ENCODE peak calls at places on chromosomes 4 and X, in seven cellular contexts. X, U, H, M, T, F and P are unnamed samples. For H3K36me3 and H3K27me3, the result is how much of the 10 kb centered on the place peaks cover.

GRCh38 chr4:20253799-20254409 is 2.2 kb downstream of the SLIT2 start:
- DNase-seq in F (no peak), U (peak), T (peak), H (peak), X (peak), M (no peak), P (peak)

GRCh38 chrX:123731258-123731986 is 1.4 kb downstream of the THOC2 start:
- DNase-seq in M (no peak), U (no peak), H (no peak), F (peak), X (no peak), T (no peak), P (no peak)

GRCh38 chrX:39499996-39500395 is 597.8 kb downstream of the BCOR start:
- DNase-seq in F (no peak), H (no peak), T (no peak), X (no peak), U (no peak), M (no peak), P (no peak)

GRCh38 chr4:138828926-138829325 is 186.7 kb upstream of the NOCT start:
- DNase-seq in F (no peak), M (no peak), X (no peak), H (no peak), U (no peak), T (no peak), P (no peak)

GRCh38 chr4:151850751-151851150 is 89.9 kb upstream of the GATB start:
- DNase-seq in X (no peak), U (no peak), T (no peak), M (no peak), H (no peak), F (no peak), P (no peak)

GRCh38 chr4:145177906-145178538 is 2.4 kb downstream of the OTUD4 start:
- DNase-seq in M (no peak), T (no peak), F (no peak), U (no peak), X (no peak), H (no peak), P (no peak)

GRCh38 chrX:55119712-55120111 is 30.9 kb downstream of the PAGE2 start:
- DNase-seq in T (no peak), H (no peak), U (no peak), M (no peak), X (no peak), F (no peak), P (no peak)

GRCh38 chr4:25810815-25811690 is 51.7 kb downstream of the SEL1L3 start:
- DNase-seq in X (no peak), H (no peak), T (no peak), M (no peak), U (no peak), F (no peak), P (no peak)

GRCh38 chr4:82998898-82999297 is 11.7 kb downstream of the LIN54 start:
- DNase-seq in H (no peak), X (no peak), F (no peak), T (no peak), U (no peak), M (no peak), P (no peak)

GRCh38 chr4:34771632-34772031 is 1472.7 kb downstream of the ARAP2 start:
- DNase-seq in F (no peak), U (no peak), M (no peak), X (no peak), T (no peak), H (no peak), P (no peak)

GRCh38 chrX:103488332-103488731 is 31.0 kb downstream of the RAB40A start:
- DNase-seq in X (no peak), F (no peak), M (peak), H (no peak), U (no peak), T (no peak), P (no peak)

GRCh38 chrX:46444011-46444410 is 101.2 kb downstream of the ZNF674 start:
- DNase-seq in M (peak), U (no peak), X (no peak), H (no peak), T (no peak), F (no peak), P (no peak)

GRCh38 chrX:67613366-67613765 is 69.5 kb downstream of the AR start:
- DNase-seq in M (no peak), T (no peak), F (no peak), X (no peak), H (no peak), U (no peak), P (no peak)

GRCh38 chr4:187378441-187378840 is 617.1 kb upstream of the ZFP42 start:
- DNase-seq in M (no peak), X (no peak), H (no peak), T (no peak), U (no peak), F (no peak), P (no peak)

GRCh38 chr4:112898357-112899141 is 150.9 kb upstream of the ANK2 start:
- DNase-seq in U (no peak), X (no peak), F (no peak), M (no peak), H (no peak), T (no peak), P (no peak)

GRCh38 chrX:46649421-46650260 is 76.1 kb downstream of the CHST7 start:
- DNase-seq in X (no peak), U (peak), F (no peak), T (peak), H (peak), M (no peak), P (no peak)

GRCh38 chrX:49176421-49177326 is 5.0 kb downstream of the PLP2 start:
- DNase-seq in X (no peak), H (no peak), T (no peak), U (no peak), F (peak), M (no peak), P (no peak)

DNA sequence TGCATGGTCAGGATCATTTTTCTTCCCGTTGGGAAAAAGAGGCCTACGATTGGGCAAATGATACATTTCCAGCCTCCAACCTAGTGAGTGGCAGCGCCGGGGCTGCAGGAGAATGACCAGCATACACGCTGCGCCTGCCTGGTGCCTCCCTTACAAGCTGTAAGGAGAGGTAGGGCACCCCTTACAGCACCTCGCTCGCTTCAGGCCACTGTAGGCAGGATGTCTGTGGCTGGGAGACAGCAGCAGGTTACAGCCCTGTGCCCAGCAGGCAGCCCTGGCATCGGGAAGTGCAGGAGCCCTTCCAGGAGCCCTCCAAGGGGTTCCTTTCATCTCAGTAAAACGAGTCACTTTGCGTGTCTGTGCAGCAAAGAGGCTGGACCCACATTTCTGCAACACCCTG is 88.4 kb downstream of the EVC start:
- DNase-seq in M (no peak), F (no peak), H (no peak), U (no peak), X (peak), T (no peak), P (no peak)
- H3K36me3 ChIP-seq in M (under half), F (under half), H (under half), U (under half), X (half or more), T (under half), P (under half)

GRCh38 chrX:153690466-153690865 is 2.7 kb downstream of the SLC6A8 start:
- DNase-seq in H (no peak), T (no peak), M (no peak), F (no peak), U (no peak), X (no peak), P (no peak)

GRCh38 chrX:153688071-153688470 is 345 bp downstream of the SLC6A8 start:
- DNase-seq in M (no peak), T (no peak), X (no peak), U (no peak), H (no peak), F (no peak), P (no peak)

GRCh38 chrX:153688900-153689590 is 1.3 kb downstream of the SLC6A8 start:
- DNase-seq in U (no peak), X (no peak), F (no peak), T (no peak), M (no peak), H (no peak), P (no peak)

GRCh38 chrX:153688534-153688899 is 791 bp downstream of the SLC6A8 start:
- DNase-seq in U (no peak), M (no peak), H (no peak), F (no peak), X (no peak), T (no peak), P (no peak)

DNA sequence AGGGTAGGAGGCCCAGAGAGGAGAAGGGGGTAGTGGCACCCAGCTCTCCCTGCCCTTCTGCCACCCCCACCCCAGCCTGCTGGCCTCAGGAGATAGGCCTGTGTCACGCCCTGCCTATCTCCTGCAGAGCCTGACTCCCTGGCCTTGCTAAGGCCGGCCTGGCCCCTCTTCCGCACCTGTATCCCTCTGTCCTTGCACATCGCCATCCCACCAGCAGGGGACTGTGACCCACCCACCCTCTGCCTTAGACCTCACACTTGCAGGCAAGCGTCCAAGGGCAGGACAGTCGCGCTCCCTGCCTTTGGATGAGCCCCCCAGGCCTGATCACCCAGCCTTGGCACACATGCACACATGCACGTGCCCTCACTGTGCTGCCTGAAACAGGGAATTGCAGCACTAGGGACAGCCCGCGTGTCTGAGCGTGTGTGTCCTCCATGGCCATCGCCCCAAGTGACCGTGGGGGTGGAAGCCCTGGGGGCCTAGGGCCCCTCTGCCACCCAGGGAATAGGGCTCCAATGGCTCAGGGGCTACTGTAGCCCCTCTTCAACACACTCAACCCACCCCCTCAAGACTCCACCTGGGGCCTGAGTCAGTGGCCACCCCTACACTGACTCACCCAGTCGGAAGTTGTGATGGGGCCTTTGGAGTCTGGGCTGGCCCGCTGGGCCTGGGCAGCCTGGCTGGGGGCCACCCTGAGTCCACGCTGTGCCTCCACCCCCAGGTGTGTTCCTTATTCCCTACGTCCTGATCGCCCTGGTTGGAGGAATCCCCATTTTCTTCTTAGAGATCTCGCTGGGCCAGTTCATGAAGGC is 2.1 kb downstream of the SLC6A8 start:
- DNase-seq in T (peak), H (no peak), U (no peak), F (no peak), X (no peak), M (no peak), P (no peak)
- H3K4me3 ChIP-seq in T (no peak), H (no peak), U (peak), F (no peak), X (peak), M (peak), P (no peak)

GRCh38 chr4:3830774-3831528 is 64.8 kb downstream of the ADRA2C start:
- DNase-seq in H (no peak), X (no peak), T (no peak), M (no peak), U (peak), F (no peak), P (no peak)

GRCh38 chr4:3829211-3829953 is 63.2 kb downstream of the ADRA2C start:
- DNase-seq in T (no peak), H (no peak), X (no peak), F (no peak), U (peak), M (no peak), P (no peak)

GRCh38 chr4:3828546-3828945 is 62.4 kb downstream of the ADRA2C start:
- DNase-seq in X (no peak), H (no peak), F (no peak), M (no peak), T (no peak), U (peak), P (no peak)

GRCh38 chr4:3831529-3832150 is 65.5 kb downstream of the ADRA2C start:
- DNase-seq in T (no peak), F (no peak), U (peak), M (no peak), X (no peak), H (no peak), P (no peak)

GRCh38 chr4:3829954-3830773 is 64.0 kb downstream of the ADRA2C start:
- DNase-seq in H (no peak), X (no peak), U (peak), M (no peak), F (no peak), T (no peak), P (no peak)
- H3K27me3 ChIP-seq in H (under half), X (under half), U (under half), M (under half), F (under half), T (under half), P (under half)

DNA sequence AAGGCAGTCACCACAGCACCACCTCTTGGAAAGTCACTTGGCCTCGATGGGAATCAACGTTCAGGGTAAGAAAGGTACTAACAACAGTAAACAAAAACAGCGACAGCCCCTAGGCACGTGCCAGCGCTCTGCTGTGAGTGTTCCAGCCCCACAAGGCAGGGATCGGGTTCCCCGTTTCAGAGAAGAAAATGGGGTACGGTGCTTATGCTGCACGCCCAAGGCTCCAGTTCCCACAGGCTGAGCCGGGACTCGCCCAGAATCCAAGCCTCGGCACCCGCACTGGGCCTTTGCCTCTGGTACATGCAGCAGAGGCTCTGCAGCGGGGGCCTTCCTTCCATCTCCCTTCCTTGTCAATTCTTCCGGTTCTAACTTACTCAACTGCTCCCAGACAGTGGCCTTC is 37.3 kb downstream of the WDR1 start:
- DNase-seq in X (peak), H (no peak), F (no peak), T (no peak), M (no peak), U (no peak), P (no peak)
- H3K36me3 ChIP-seq in X (half or more), H (under half), F (under half), T (under half), M (half or more), U (half or more), P (half or more)

GRCh38 chr4:95249402-95250043 is 299.2 kb downstream of the UNC5C start:
- DNase-seq in X (no peak), T (no peak), H (no peak), M (no peak), F (no peak), U (no peak), P (no peak)
- H3K4me3 ChIP-seq in X (no peak), T (no peak), H (no peak), M (no peak), F (no peak), U (no peak), P (no peak)

GRCh38 chrX:108735680-108736508 is 469 bp downstream of the IRS4 start:
- DNase-seq in X (no peak), U (no peak), T (no peak), F (no peak), H (no peak), M (no peak), P (no peak)

GRCh38 chrX:108732630-108733321 is 3.6 kb downstream of the IRS4 start:
- DNase-seq in U (peak), T (no peak), F (no peak), X (no peak), H (no peak), M (no peak), P (no peak)

GRCh38 chrX:108736509-108737479 is at the start of gene IRS4:
- DNase-seq in M (no peak), U (peak), X (no peak), H (no peak), F (no peak), T (no peak), P (no peak)

GRCh38 chrX:108735087-108735679 is 1.2 kb downstream of the IRS4 start:
- DNase-seq in U (peak), X (no peak), M (no peak), F (no peak), H (no peak), T (no peak), P (no peak)

GRCh38 chrX:108734426-108734825 is 1.9 kb downstream of the IRS4 start:
- DNase-seq in T (no peak), H (no peak), M (no peak), F (no peak), X (no peak), U (no peak), P (no peak)
- H3K27me3 ChIP-seq in T (under half), H (half or more), M (under half), F (under half), X (under half), U (half or more), P (under half)

GRCh38 chr4:1375761-1376322 is 28.8 kb downstream of the UVSSA start:
- DNase-seq in H (no peak), U (peak), M (no peak), F (no peak), X (no peak), T (peak), P (no peak)
- H3K36me3 ChIP-seq in H (under half), U (under half), M (under half), F (under half), X (under half), T (under half), P (under half)

GRCh38 chr4:101009471-101009870 is 337.9 kb downstream of the PPP3CA start:
- DNase-seq in X (no peak), M (no peak), F (no peak), U (no peak), H (no peak), T (no peak), P (no peak)
- H3K4me3 ChIP-seq in X (no peak), M (no peak), F (no peak), U (no peak), H (no peak), T (no peak), P (no peak)

GRCh38 chr4:185020293-185020808 is 2.1 kb downstream of the HELT start:
- DNase-seq in X (no peak), U (no peak), F (no peak), T (no peak), M (no peak), H (no peak), P (no peak)
- H3K27me3 ChIP-seq in X (under half), U (half or more), F (half or more), T (under half), M (under half), H (half or more), P (under half)

GRCh38 chr4:3512279-3512678 is 19.9 kb downstream of the LRPAP1 start:
- DNase-seq in X (peak), U (peak), T (no peak), F (no peak), M (no peak), H (no peak), P (no peak)

GRCh38 chr4:3512719-3513118 is 19.5 kb downstream of the LRPAP1 start:
- DNase-seq in M (no peak), F (no peak), T (no peak), U (peak), H (no peak), X (no peak), P (no peak)

GRCh38 chr4:3508542-3508941 is 23.7 kb downstream of the LRPAP1 start:
- DNase-seq in X (no peak), M (no peak), H (no peak), U (no peak), T (no peak), F (no peak), P (no peak)

GRCh38 chr4:3511187-3511586 is 21.0 kb downstream of the LRPAP1 start:
- DNase-seq in F (no peak), X (no peak), U (no peak), T (no peak), M (no peak), H (no peak), P (no peak)

DNA sequence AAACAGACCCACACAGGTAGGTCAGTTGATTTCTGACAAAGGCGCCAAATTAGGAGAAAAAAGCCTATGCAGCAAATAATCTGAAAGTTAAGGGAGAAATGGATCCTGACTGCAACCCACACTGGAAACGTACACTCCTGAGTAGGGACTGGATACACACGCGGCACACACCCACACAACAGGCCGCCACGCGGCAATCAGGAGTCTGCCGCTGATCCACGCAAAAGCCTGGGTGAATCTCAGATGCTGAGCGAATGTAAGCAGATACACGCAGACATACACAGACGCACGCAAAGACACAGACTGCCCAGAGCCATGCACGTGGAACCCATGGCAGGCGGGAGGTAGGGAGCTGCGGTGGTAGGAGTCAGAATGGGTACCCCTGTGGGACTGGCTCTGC is 21.7 kb downstream of the LRPAP1 start:
- DNase-seq in F (no peak), U (no peak), X (no peak), H (no peak), T (no peak), M (no peak), P (no peak)
- H3K36me3 ChIP-seq in F (under half), U (half or more), X (half or more), H (under half), T (under half), M (under half), P (under half)